ENCODE peak calls at places on chromosomes 4 and X, in ten cellular contexts. M is neural progenitor cell; K is A549; U is HFFc6; A is SK-N-SH; Y is IMR-90; P is fibroblast of mammary gland; V is CD4-positive, alpha-beta T cell; H is foreskin fibroblast; L is ovary. N is an unnamed sample.

GRCh38 chr4:163598489-163598888 is 104.0 kb downstream of the TMA16 start:
- DNase-seq in M (no peak), K (no peak), U (no peak), A (no peak), Y (no peak), P (no peak), V (no peak), H (no peak), L (no peak), N (no peak)

GRCh38 chr4:53605783-53606182 is 14.5 kb upstream of the LNX1 start:
- DNase-seq in M (no peak), K (no peak), U (no peak), A (no peak), Y (peak; percentile 53), P (peak; percentile 41), V (no peak), H (peak; percentile 19), L (no peak), N (peak; percentile 88)

GRCh38 chrX:104136241-104137019 is 20.4 kb downstream of the SLC25A53 start:
- DNase-seq in M (peak; percentile 89), K (peak; percentile 87), U (peak; percentile 78), A (peak; percentile 62), Y (peak; percentile 91), P (peak; percentile 92), V (peak; percentile 40), H (peak; percentile 89), L (peak; percentile 59), N (peak; percentile 95)

GRCh38 chr4:48126621-48127020 is 7.4 kb downstream of the TXK start:
- DNase-seq in M (no peak), K (no peak), U (no peak), A (no peak), Y (no peak), P (no peak), V (no peak), H (no peak), L (no peak), N (no peak)

GRCh38 chrX:155028192-155028591 is 1.5 kb downstream of the FUNDC2 start:
- DNase-seq in M (peak; percentile 4), K (peak; percentile 6), U (no peak), A (no peak), Y (no peak), P (no peak), V (no peak), H (no peak), L (no peak), N (no peak)

GRCh38 chr4:145954924-145955339 is 16.3 kb upstream of the ZNF827 start:
- DNase-seq in M (no peak), K (peak; percentile 74), U (peak; percentile 84), A (no peak), Y (peak; percentile 96), P (peak; percentile 98), V (no peak), H (peak; percentile 88), L (no peak), N (peak; percentile 96)

GRCh38 chr4:40254961-40255721 is 58.3 kb downstream of the RHOH start:
- DNase-seq in M (no peak), K (peak; percentile 76), U (peak; percentile 78), A (no peak), Y (peak; percentile 48), P (peak; percentile 87), V (no peak), H (peak; percentile 77), L (no peak), N (peak; percentile 36)

GRCh38 chr4:70715097-70715496 is 6.7 kb upstream of the RUFY3 start:
- DNase-seq in M (no peak), K (no peak), U (no peak), A (no peak), Y (peak; percentile 52), P (peak; percentile 79), V (no peak), H (peak; percentile 57), L (no peak), N (peak; percentile 45)

GRCh38 chr4:72945719-72946336 is 123.7 kb downstream of the COX18 start:
- DNase-seq in M (peak; percentile 64), K (no peak), U (no peak), A (no peak), Y (no peak), P (no peak), V (no peak), H (no peak), L (no peak), N (no peak)

GRCh38 chrX:17164936-17165335 is 210.1 kb upstream of the NHS start:
- DNase-seq in M (no peak), K (no peak), U (no peak), A (no peak), Y (no peak), P (peak; percentile 72), V (no peak), H (no peak), L (no peak), N (peak; percentile 27)

GRCh38 chr4:26896636-26897035 is 36.0 kb downstream of the STIM2 start:
- DNase-seq in M (no peak), K (no peak), U (no peak), A (no peak), Y (peak; percentile 71), P (peak; percentile 22), V (no peak), H (peak; percentile 38), L (no peak), N (peak; percentile 32)

GRCh38 chrX:150405006-150405405 is 41.9 kb downstream of the MAMLD1 start:
- DNase-seq in M (no peak), K (no peak), U (no peak), A (no peak), Y (peak; percentile 23), P (no peak), V (no peak), H (peak; percentile 31), L (no peak), N (peak; percentile 36)

GRCh38 chr4:1792832-1793495 is at the start of gene FGFR3:
- DNase-seq in M (peak; percentile 85), K (no peak), U (no peak), A (peak; percentile 99), Y (no peak), P (no peak), V (no peak), H (peak; percentile 53), L (no peak), N (no peak)

GRCh38 chr4:91448668-91449330 is 855.0 kb upstream of the GRID2 start:
- DNase-seq in M (no peak), K (no peak), U (peak; percentile 0), A (no peak), Y (no peak), P (no peak), V (no peak), H (no peak), L (no peak), N (no peak)

GRCh38 chr4:185227131-185227551 is 17.7 kb downstream of the SNX25 start:
- DNase-seq in M (no peak), K (no peak), U (no peak), A (no peak), Y (peak; percentile 13), P (no peak), V (no peak), H (peak; percentile 23), L (no peak), N (no peak)

GRCh38 chrX:1587161-1587560 is 4.2 kb upstream of the AKAP17A start:
- DNase-seq in M (no peak), K (no peak), U (no peak), A (no peak), Y (no peak), P (no peak), V (no peak), H (no peak), L (no peak), N (no peak)

GRCh38 chrX:41733939-41734338 is 10.0 kb downstream of the GPR82 start:
- DNase-seq in M (no peak), K (no peak), U (no peak), A (no peak), Y (no peak), P (no peak), V (no peak), H (no peak), L (no peak), N (no peak)

GRCh38 chrX:153708415-153708814 is 15.8 kb downstream of the BCAP31 start:
- DNase-seq in M (peak; percentile 75), K (peak; percentile 81), U (peak; percentile 89), A (peak; percentile 83), Y (peak; percentile 79), P (peak; percentile 84), V (no peak), H (peak; percentile 86), L (peak; percentile 74), N (peak; percentile 75)
- TF ChIP-seq CTCF in M (peak; percentile 61), K (peak; percentile 63), U (peak; percentile 78), A (peak; percentile 70), Y (peak; percentile 68), P (peak; percentile 57), V (no peak), H (peak; percentile 63), L (no peak), N (peak; percentile 67)

GRCh38 chr4:120870279-120870673 is 52.2 kb downstream of the PRDM5 start:
- DNase-seq in M (peak; percentile 22), K (no peak), U (no peak), A (peak; percentile 3), Y (no peak), P (no peak), V (no peak), H (no peak), L (no peak), N (no peak)
- TF ChIP-seq CTCF in M (peak; percentile 52), K (no peak), U (peak; percentile 25), A (no peak), Y (no peak), P (no peak), V (no peak), H (no peak), L (no peak), N (no peak)

GRCh38 chr4:175657571-175657970 is 154.5 kb downstream of the GPM6A start:
- DNase-seq in M (no peak), K (no peak), U (no peak), A (no peak), Y (no peak), P (no peak), V (no peak), H (no peak), L (no peak), N (no peak)
- TF ChIP-seq CTCF in M (no peak), K (no peak), U (no peak), A (no peak), Y (no peak), P (no peak), V (no peak), H (no peak), L (no peak), N (no peak)

GRCh38 chr4:82842593-82842992 is 44.0 kb upstream of the SCD5 start:
- DNase-seq in M (peak; percentile 15), K (peak; percentile 15), U (peak; percentile 18), A (peak; percentile 20), Y (peak; percentile 28), P (peak; percentile 29), V (no peak), H (peak; percentile 40), L (no peak), N (peak; percentile 20)
- TF ChIP-seq CTCF in M (peak; percentile 44), K (peak; percentile 10), U (peak; percentile 68), A (peak; percentile 58), Y (peak; percentile 37), P (peak; percentile 45), V (no peak), H (peak; percentile 39), L (no peak), N (peak; percentile 43)

GRCh38 chr4:25549413-25549812 is 106.2 kb upstream of the SLC34A2 start:
- DNase-seq in M (no peak), K (no peak), U (no peak), A (no peak), Y (no peak), P (no peak), V (no peak), H (no peak), L (no peak), N (no peak)
- TF ChIP-seq CTCF in M (no peak), K (no peak), U (no peak), A (no peak), Y (no peak), P (no peak), V (no peak), H (no peak), L (no peak), N (no peak)

N was measured in fibroblast of the aortic adventitia.